ENCODE peak calls at places on chromosome 1, in five cellular contexts. H is NCI-H774, F is ELR, Q is neural crest cell, S is neuronal stem cell. U is an unnamed sample.

GRCh38 chr1:119771016-119771415 is 2.3 kb upstream of the HMGCS2 start:
- DNase-seq in H (no peak), F (peak), Q (no peak), S (no peak), U (peak)

GRCh38 chr1:67184838-67185421 is 18.7 kb downstream of the IL23R start:
- DNase-seq in H (no peak), F (no peak), Q (no peak), S (no peak), U (no peak)

GRCh38 chr1:90850925-90851710 is 134.0 kb upstream of the BARHL2 start:
- DNase-seq in H (peak), F (peak), Q (peak), S (no peak), U (no peak)

GRCh38 chr1:232084584-232085223 is 458.1 kb downstream of the DISC1 start:
- DNase-seq in H (no peak), F (peak), Q (no peak), S (peak), U (no peak)

GRCh38 chr1:197942042-197942441 is 24.9 kb downstream of the LHX9 start:
- DNase-seq in H (no peak), F (no peak), Q (no peak), S (no peak), U (no peak)

GRCh38 chr1:89175601-89176256 is at the start of gene GBP7:
- DNase-seq in H (no peak), F (no peak), Q (no peak), S (no peak), U (no peak)

GRCh38 chr1:224430511-224431113 is 4.0 kb downstream of the WDR26 start:
- DNase-seq in H (peak), F (peak), Q (no peak), S (no peak), U (peak)

GRCh38 chr1:158037008-158037875 is 43.8 kb downstream of the KIRREL1 start:
- DNase-seq in H (no peak), F (no peak), Q (no peak), S (no peak), U (no peak)

GRCh38 chr1:162882248-162882666 is 21.3 kb upstream of the CCDC190 start:
- DNase-seq in H (no peak), F (no peak), Q (no peak), S (no peak), U (no peak)

GRCh38 chr1:91650764-91651163 is 150.1 kb downstream of the CDC7 start:
- DNase-seq in H (no peak), F (peak), Q (no peak), S (no peak), U (peak)

GRCh38 chr1:238624786-238625185 is 734.1 kb upstream of the ZP4 start:
- DNase-seq in H (no peak), F (peak), Q (no peak), S (no peak), U (peak)

GRCh38 chr1:44249543-44249942 is 36.3 kb downstream of the DMAP1 start:
- DNase-seq in H (peak), F (no peak), Q (no peak), S (no peak), U (no peak)

GRCh38 chr1:234658143-234658542 is 48.2 kb upstream of the IRF2BP2 start:
- DNase-seq in H (no peak), F (peak), Q (no peak), S (no peak), U (no peak)

GRCh38 chr1:234260578-234260977 is 112.7 kb upstream of the COA6 start:
- DNase-seq in H (no peak), F (peak), Q (no peak), S (no peak), U (no peak)

GRCh38 chr1:112504002-112504401 is 4.8 kb upstream of the WNT2B start:
- DNase-seq in H (no peak), F (no peak), Q (no peak), S (no peak), U (no peak)

GRCh38 chr1:239795289-239795688 is 296.4 kb upstream of the FMN2 start:
- DNase-seq in H (no peak), F (no peak), Q (no peak), S (no peak), U (no peak)

GRCh38 chr1:203465943-203466342 is 9.7 kb upstream of the PRELP start:
- DNase-seq in H (no peak), F (no peak), Q (peak), S (no peak), U (no peak)

GRCh38 chr1:154970631-154971340 is at the start of gene SHC1:
- DNase-seq in H (peak), F (peak), Q (peak), S (peak), U (peak)

GRCh38 chr1:230495021-230495550 is 69.0 kb upstream of the PGBD5 start:
- DNase-seq in H (no peak), F (no peak), Q (no peak), S (no peak), U (no peak)

GRCh38 chr1:203464226-203464625 is 11.4 kb upstream of the PRELP start:
- DNase-seq in H (no peak), F (no peak), Q (no peak), S (no peak), U (no peak)

GRCh38 chr1:19640363-19641316 is 3.5 kb upstream of the NBL1 start:
- DNase-seq in H (no peak), F (no peak), Q (no peak), S (peak), U (no peak)

GRCh38 chr1:73639494-73639893 is 558.5 kb downstream of the LRRIQ3 start:
- DNase-seq in H (no peak), F (no peak), Q (no peak), S (no peak), U (no peak)

GRCh38 chr1:94068831-94069648 is 51.9 kb downstream of the ABCA4 start:
- DNase-seq in H (peak), F (peak), Q (no peak), S (no peak), U (peak)

GRCh38 chr1:116232989-116233514 is 121.9 kb downstream of the MAB21L3 start:
- DNase-seq in H (no peak), F (peak), Q (no peak), S (no peak), U (no peak)

GRCh38 chr1:21914880-21915640 is 22.1 kb downstream of the HSPG2 start:
- DNase-seq in H (no peak), F (no peak), Q (no peak), S (no peak), U (no peak)

GRCh38 chr1:160129046-160129445 is 13.5 kb downstream of the ATP1A2 start:
- DNase-seq in H (no peak), F (peak), Q (no peak), S (no peak), U (no peak)

GRCh38 chr1:220841293-220841692 is 38.0 kb upstream of the HLX start:
- DNase-seq in H (no peak), F (peak), Q (no peak), S (no peak), U (no peak)

GRCh38 chr1:98398649-98399048 is 262.9 kb upstream of the SNX7 start:
- DNase-seq in H (no peak), F (peak), Q (no peak), S (no peak), U (no peak)

GRCh38 chr1:44016875-44017400 is 14.3 kb downstream of the SLC6A9 start:
- DNase-seq in H (no peak), F (no peak), Q (no peak), S (no peak), U (no peak)

GRCh38 chr1:41427943-41428735 is 56.3 kb downstream of the EDN2 start:
- DNase-seq in H (no peak), F (no peak), Q (no peak), S (no peak), U (no peak)

GRCh38 chr1:152410599-152410998 is 3.5 kb downstream of the CRNN start:
- DNase-seq in H (no peak), F (no peak), Q (no peak), S (no peak), U (no peak)

GRCh38 chr1:202187040-202187671 is 6.4 kb upstream of the LGR6 start:
- DNase-seq in H (no peak), F (no peak), Q (no peak), S (no peak), U (no peak)

GRCh38 chr1:212629450-212630158 is 21.0 kb downstream of the ATF3 start:
- DNase-seq in H (no peak), F (no peak), Q (no peak), S (no peak), U (no peak)

GRCh38 chr1:183744132-183744913 is 60.6 kb upstream of the RGL1 start:
- DNase-seq in H (no peak), F (no peak), Q (no peak), S (no peak), U (no peak)

GRCh38 chr1:218156602-218157001 is 128.5 kb upstream of the RRP15 start:
- DNase-seq in H (peak), F (no peak), Q (no peak), S (peak), U (no peak)

GRCh38 chr1:6785721-6786505 is 659 bp downstream of the CAMTA1 start:
- DNase-seq in H (no peak), F (peak), Q (peak), S (peak), U (peak)

GRCh38 chr1:245407983-245408382 is 253.2 kb downstream of the KIF26B start:
- DNase-seq in H (no peak), F (no peak), Q (no peak), S (no peak), U (no peak)